ENCODE peak calls at places on chromosome 14, in seven cellular contexts. One of them, this sample, is unnamed.

GRCh38 chr14:24398298-24398942 is 383 bp upstream of the NYNRIN start:
- DNase-seq in left lung: no peak
- DNase-seq in stomach: no peak
- DNase-seq in ovary: peak; percentile 82
- DNase-seq in breast epithelium: no peak
- DNase-seq in fibroblast of the aortic adventitia: no peak
- DNase-seq in upper lobe of left lung: no peak
- DNase-seq in this sample: no peak

GRCh38 chr14:101182476-101182875 is 279.0 kb upstream of the RTL1 start:
- DNase-seq in upper lobe of left lung: no peak
- DNase-seq in left lung: no peak
- DNase-seq in stomach: peak; percentile 10
- DNase-seq in fibroblast of the aortic adventitia: no peak
- DNase-seq in breast epithelium: peak; percentile 10
- DNase-seq in ovary: no peak
- DNase-seq in this sample: no peak

GRCh38 chr14:28344381-28344780 is 422.2 kb upstream of the FOXG1 start:
- DNase-seq in left lung: no peak
- DNase-seq in upper lobe of left lung: no peak
- DNase-seq in fibroblast of the aortic adventitia: peak; percentile 4
- DNase-seq in stomach: no peak
- DNase-seq in breast epithelium: no peak
- DNase-seq in ovary: no peak
- DNase-seq in this sample: no peak

GRCh38 chr14:89507521-89507920 is 90.5 kb upstream of the FOXN3 start:
- DNase-seq in left lung: no peak
- DNase-seq in stomach: no peak
- DNase-seq in fibroblast of the aortic adventitia: peak; percentile 67
- DNase-seq in upper lobe of left lung: no peak
- DNase-seq in ovary: no peak
- DNase-seq in breast epithelium: no peak
- DNase-seq in this sample: no peak

GRCh38 chr14:32509632-32510187 is 180.6 kb downstream of the AKAP6 start:
- DNase-seq in fibroblast of the aortic adventitia: peak; percentile 96
- DNase-seq in stomach: peak; percentile 30
- DNase-seq in ovary: peak; percentile 35
- DNase-seq in breast epithelium: peak; percentile 89
- DNase-seq in left lung: no peak
- DNase-seq in upper lobe of left lung: no peak
- DNase-seq in this sample: no peak

GRCh38 chr14:99254391-99255009 is 17.5 kb downstream of the BCL11B start:
- DNase-seq in stomach: no peak
- DNase-seq in fibroblast of the aortic adventitia: no peak
- DNase-seq in left lung: peak; percentile 52
- DNase-seq in ovary: no peak
- DNase-seq in upper lobe of left lung: peak; percentile 62
- DNase-seq in breast epithelium: no peak
- DNase-seq in this sample: no peak

GRCh38 chr14:56358265-56358664 is 221.3 kb upstream of the TMEM260 start:
- DNase-seq in breast epithelium: no peak
- DNase-seq in upper lobe of left lung: no peak
- DNase-seq in left lung: no peak
- DNase-seq in ovary: no peak
- DNase-seq in fibroblast of the aortic adventitia: no peak
- DNase-seq in stomach: no peak
- DNase-seq in this sample: no peak

GRCh38 chr14:68695326-68695768 is 97.5 kb downstream of the ZFP36L1 start:
- DNase-seq in upper lobe of left lung: no peak
- DNase-seq in ovary: no peak
- DNase-seq in fibroblast of the aortic adventitia: peak; percentile 100
- DNase-seq in left lung: no peak
- DNase-seq in breast epithelium: peak; percentile 34
- DNase-seq in stomach: no peak
- DNase-seq in this sample: no peak

GRCh38 chr14:71138236-71139057 is 231.2 kb downstream of the PCNX1 start:
- DNase-seq in breast epithelium: no peak
- DNase-seq in stomach: no peak
- DNase-seq in ovary: no peak
- DNase-seq in upper lobe of left lung: no peak
- DNase-seq in fibroblast of the aortic adventitia: no peak
- DNase-seq in left lung: no peak
- DNase-seq in this sample: no peak

GRCh38 chr14:52791204-52792096 is at the start of gene GNPNAT1:
- DNase-seq in upper lobe of left lung: peak; percentile 97
- DNase-seq in fibroblast of the aortic adventitia: peak; percentile 91
- DNase-seq in stomach: peak; percentile 90
- DNase-seq in breast epithelium: peak; percentile 70
- DNase-seq in left lung: peak; percentile 97
- DNase-seq in ovary: peak; percentile 87
- DNase-seq in this sample: peak; percentile 91

GRCh38 chr14:81594012-81594411 is 60.4 kb upstream of the SEL1L start:
- DNase-seq in stomach: no peak
- DNase-seq in breast epithelium: no peak
- DNase-seq in upper lobe of left lung: no peak
- DNase-seq in fibroblast of the aortic adventitia: no peak
- DNase-seq in ovary: no peak
- DNase-seq in left lung: no peak
- DNase-seq in this sample: no peak

GRCh38 chr14:50047274-50047676 is 69.1 kb downstream of the VCPKMT start:
- DNase-seq in upper lobe of left lung: no peak
- DNase-seq in ovary: no peak
- DNase-seq in left lung: no peak
- DNase-seq in fibroblast of the aortic adventitia: no peak
- DNase-seq in stomach: peak; percentile 41
- DNase-seq in breast epithelium: no peak
- DNase-seq in this sample: no peak

GRCh38 chr14:80607430-80608200 is 333.9 kb downstream of the CEP128 start:
- DNase-seq in ovary: no peak
- DNase-seq in stomach: no peak
- DNase-seq in upper lobe of left lung: no peak
- DNase-seq in breast epithelium: no peak
- DNase-seq in left lung: no peak
- DNase-seq in fibroblast of the aortic adventitia: peak; percentile 31
- DNase-seq in this sample: no peak

GRCh38 chr14:61498811-61499210 is 177.4 kb downstream of the PRKCH start:
- DNase-seq in ovary: no peak
- DNase-seq in left lung: no peak
- DNase-seq in fibroblast of the aortic adventitia: peak; percentile 83
- DNase-seq in upper lobe of left lung: no peak
- DNase-seq in breast epithelium: no peak
- DNase-seq in stomach: no peak
- DNase-seq in this sample: no peak

GRCh38 chr14:20757963-20758362 is 10.2 kb upstream of the EDDM3B start:
- DNase-seq in breast epithelium: no peak
- DNase-seq in upper lobe of left lung: no peak
- DNase-seq in ovary: no peak
- DNase-seq in left lung: no peak
- DNase-seq in fibroblast of the aortic adventitia: no peak
- DNase-seq in stomach: no peak
- DNase-seq in this sample: no peak
- TF ChIP-seq CTCF in breast epithelium: no peak
- TF ChIP-seq CTCF in upper lobe of left lung: no peak
- TF ChIP-seq CTCF in ovary: no peak
- TF ChIP-seq CTCF in left lung: peak; percentile 19
- TF ChIP-seq CTCF in fibroblast of the aortic adventitia: no peak
- TF ChIP-seq CTCF in stomach: no peak
- TF ChIP-seq CTCF in this sample: no peak

GRCh38 chr14:46250113-46250703 is 401.4 kb downstream of the RPL10L start:
- DNase-seq in stomach: no peak
- DNase-seq in fibroblast of the aortic adventitia: peak; percentile 0
- DNase-seq in ovary: no peak
- DNase-seq in breast epithelium: no peak
- DNase-seq in upper lobe of left lung: no peak
- DNase-seq in left lung: no peak
- DNase-seq in this sample: no peak
- TF ChIP-seq CTCF in stomach: no peak
- TF ChIP-seq CTCF in fibroblast of the aortic adventitia: no peak
- TF ChIP-seq CTCF in ovary: no peak
- TF ChIP-seq CTCF in breast epithelium: no peak
- TF ChIP-seq CTCF in upper lobe of left lung: peak; percentile 24
- TF ChIP-seq CTCF in left lung: peak; percentile 53
- TF ChIP-seq CTCF in this sample: peak; percentile 83

DNA sequence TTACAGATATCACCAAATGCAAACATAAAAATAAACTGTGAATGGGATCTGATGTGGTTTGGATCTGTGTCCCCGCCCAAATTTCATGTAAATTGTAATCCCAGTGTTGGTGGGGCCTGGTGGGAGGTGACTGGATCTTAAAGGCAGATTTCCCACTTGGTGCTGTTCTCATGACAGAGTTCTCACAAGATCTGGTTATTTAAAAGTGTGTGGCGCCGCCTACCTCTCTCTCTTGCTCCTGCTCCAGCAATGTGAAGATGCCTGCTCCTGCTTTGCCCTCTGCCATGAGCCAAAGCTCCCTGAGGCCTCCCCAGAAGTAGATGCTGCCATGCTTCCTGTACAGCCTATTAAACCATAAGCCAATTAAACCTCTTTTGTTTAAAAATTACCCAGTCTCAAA is 47.8 kb downstream of the SLC25A21 start:
- DNase-seq in left lung: no peak
- DNase-seq in breast epithelium: no peak
- DNase-seq in ovary: no peak
- DNase-seq in fibroblast of the aortic adventitia: no peak
- DNase-seq in upper lobe of left lung: no peak
- DNase-seq in stomach: no peak
- DNase-seq in this sample: no peak
- TF ChIP-seq CTCF in left lung: no peak
- TF ChIP-seq CTCF in breast epithelium: no peak
- TF ChIP-seq CTCF in ovary: no peak
- TF ChIP-seq CTCF in fibroblast of the aortic adventitia: no peak
- TF ChIP-seq CTCF in upper lobe of left lung: no peak
- TF ChIP-seq CTCF in stomach: no peak
- TF ChIP-seq CTCF in this sample: no peak

DNA sequence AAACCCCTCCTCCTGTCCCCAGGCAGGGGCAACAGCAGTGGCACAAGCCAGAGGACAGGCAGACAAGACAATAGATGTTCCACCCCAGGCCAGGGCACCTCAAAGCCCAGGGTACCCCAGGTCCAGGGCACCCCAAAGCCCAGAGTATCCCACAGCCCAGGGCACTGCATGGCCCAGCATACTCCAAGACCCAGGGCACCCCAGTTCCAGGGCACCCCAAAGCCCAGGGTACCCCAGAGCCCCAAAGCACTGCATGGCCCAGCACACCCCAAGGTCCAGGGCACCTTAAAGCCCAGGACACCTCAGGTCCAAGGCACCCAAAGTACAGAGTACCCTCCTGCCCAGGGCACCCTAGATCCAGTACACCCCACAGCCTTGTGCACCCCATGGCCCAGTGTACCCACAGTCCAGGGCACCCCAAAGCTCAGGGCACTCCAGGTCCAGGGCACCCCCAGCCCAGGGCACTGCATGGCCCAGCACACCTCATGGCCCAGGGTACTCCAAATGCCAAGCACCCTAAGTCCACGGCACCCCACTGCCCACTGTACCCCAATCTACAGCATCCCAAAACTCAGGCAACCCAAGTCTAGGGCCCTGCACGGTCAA is 6.1 kb downstream of the JAG2 start:
- DNase-seq in fibroblast of the aortic adventitia: no peak
- DNase-seq in stomach: no peak
- DNase-seq in upper lobe of left lung: peak; percentile 75
- DNase-seq in left lung: no peak
- DNase-seq in ovary: no peak
- DNase-seq in breast epithelium: no peak
- DNase-seq in this sample: no peak
- TF ChIP-seq CTCF in fibroblast of the aortic adventitia: no peak
- TF ChIP-seq CTCF in stomach: no peak
- TF ChIP-seq CTCF in upper lobe of left lung: no peak
- TF ChIP-seq CTCF in left lung: no peak
- TF ChIP-seq CTCF in ovary: no peak
- TF ChIP-seq CTCF in breast epithelium: no peak
- TF ChIP-seq CTCF in this sample: no peak

GRCh38 chr14:53814371-53814770 is 142.3 kb downstream of the BMP4 start:
- DNase-seq in ovary: no peak
- DNase-seq in stomach: no peak
- DNase-seq in left lung: no peak
- DNase-seq in fibroblast of the aortic adventitia: no peak
- DNase-seq in upper lobe of left lung: no peak
- DNase-seq in breast epithelium: no peak
- DNase-seq in this sample: no peak

GRCh38 chr14:53807108-53807507 is 149.5 kb downstream of the BMP4 start:
- DNase-seq in ovary: no peak
- DNase-seq in fibroblast of the aortic adventitia: no peak
- DNase-seq in left lung: no peak
- DNase-seq in stomach: no peak
- DNase-seq in upper lobe of left lung: no peak
- DNase-seq in breast epithelium: no peak
- DNase-seq in this sample: no peak

GRCh38 chr14:53808042-53808441 is 148.6 kb downstream of the BMP4 start:
- DNase-seq in stomach: no peak
- DNase-seq in ovary: no peak
- DNase-seq in upper lobe of left lung: no peak
- DNase-seq in breast epithelium: no peak
- DNase-seq in fibroblast of the aortic adventitia: no peak
- DNase-seq in left lung: no peak
- DNase-seq in this sample: no peak

GRCh38 chr14:53807580-53807979 is 149.0 kb downstream of the BMP4 start:
- DNase-seq in ovary: no peak
- DNase-seq in left lung: no peak
- DNase-seq in breast epithelium: no peak
- DNase-seq in upper lobe of left lung: no peak
- DNase-seq in fibroblast of the aortic adventitia: peak; percentile 29
- DNase-seq in stomach: no peak
- DNase-seq in this sample: no peak

GRCh38 chr14:53810221-53810620 is 146.4 kb downstream of the BMP4 start:
- DNase-seq in breast epithelium: no peak
- DNase-seq in upper lobe of left lung: no peak
- DNase-seq in left lung: no peak
- DNase-seq in stomach: no peak
- DNase-seq in fibroblast of the aortic adventitia: no peak
- DNase-seq in ovary: no peak
- DNase-seq in this sample: no peak
- TF ChIP-seq CTCF in breast epithelium: no peak
- TF ChIP-seq CTCF in upper lobe of left lung: no peak
- TF ChIP-seq CTCF in left lung: no peak
- TF ChIP-seq CTCF in stomach: no peak
- TF ChIP-seq CTCF in fibroblast of the aortic adventitia: no peak
- TF ChIP-seq CTCF in ovary: no peak
- TF ChIP-seq CTCF in this sample: peak; percentile 17